ENCODE peak calls at places on chromosomes 4 and X, in four cellular contexts. One of them, this sample, is unnamed.
A peak's percentile ranks its signal among the peaks of the same experiment; 100 is the strongest.

GRCh38 chr4:138907174-138907573 is 108.4 kb upstream of the NOCT start:
- DNase-seq in GM23338: no peak
- DNase-seq in transverse colon: no peak
- DNase-seq in GM12892: no peak
- DNase-seq in this sample: no peak

GRCh38 chrX:39440734-39441305 is 639.6 kb downstream of the MID1IP1 start:
- DNase-seq in transverse colon: no peak
- DNase-seq in GM23338: no peak
- DNase-seq in GM12892: no peak
- DNase-seq in this sample: no peak

GRCh38 chr4:83114576-83114975 is at the start of gene PLAC8:
- DNase-seq in transverse colon: peak; percentile 73
- DNase-seq in GM12892: no peak
- DNase-seq in GM23338: peak; percentile 34
- DNase-seq in this sample: no peak

GRCh38 chrX:107851215-107851614 is 25.5 kb downstream of the MID2 start:
- DNase-seq in GM23338: no peak
- DNase-seq in transverse colon: no peak
- DNase-seq in GM12892: no peak
- DNase-seq in this sample: no peak

GRCh38 chr4:77153016-77153415 is 4.0 kb upstream of the CCNG2 start:
- DNase-seq in transverse colon: no peak
- DNase-seq in GM12892: no peak
- DNase-seq in GM23338: no peak
- DNase-seq in this sample: no peak

GRCh38 chrX:115889121-115889890 is 281.2 kb upstream of the AGTR2 start:
- DNase-seq in GM12892: no peak
- DNase-seq in GM23338: no peak
- DNase-seq in transverse colon: no peak
- DNase-seq in this sample: no peak

GRCh38 chr4:15202481-15202880 is 200.2 kb downstream of the CPEB2 start:
- DNase-seq in GM23338: no peak
- DNase-seq in transverse colon: no peak
- DNase-seq in GM12892: no peak
- DNase-seq in this sample: no peak

GRCh38 chr4:94208918-94209317 is 1.3 kb downstream of the SMARCAD1 start:
- DNase-seq in GM23338: no peak
- DNase-seq in GM12892: no peak
- DNase-seq in transverse colon: no peak
- DNase-seq in this sample: no peak

GRCh38 chrX:23802431-23802830 is 19.5 kb downstream of the SAT1 start:
- DNase-seq in transverse colon: peak; percentile 36
- DNase-seq in GM23338: no peak
- DNase-seq in GM12892: no peak
- DNase-seq in this sample: no peak

GRCh38 chr4:123599061-123599919 is 202.7 kb downstream of the SPRY1 start:
- DNase-seq in GM23338: no peak
- DNase-seq in GM12892: no peak
- DNase-seq in transverse colon: no peak
- DNase-seq in this sample: peak; percentile 49

GRCh38 chrX:12065251-12065650 is 73.0 kb upstream of the FRMPD4 start:
- DNase-seq in GM23338: peak; percentile 68
- DNase-seq in GM12892: no peak
- DNase-seq in transverse colon: no peak
- DNase-seq in this sample: no peak

GRCh38 chrX:15567886-15568616 is 32.7 kb downstream of the ACE2 start:
- DNase-seq in GM23338: peak; percentile 4
- DNase-seq in GM12892: no peak
- DNase-seq in transverse colon: no peak
- DNase-seq in this sample: no peak

GRCh38 chr4:157023941-157024340 is 52.0 kb upstream of the GLRB start:
- DNase-seq in GM12892: no peak
- DNase-seq in GM23338: no peak
- DNase-seq in transverse colon: no peak
- DNase-seq in this sample: no peak

GRCh38 chr4:7803992-7804758 is 135.5 kb downstream of the AFAP1 start:
- DNase-seq in GM23338: peak; percentile 93
- DNase-seq in GM12892: peak; percentile 73
- DNase-seq in transverse colon: peak; percentile 88
- DNase-seq in this sample: peak; percentile 65

GRCh38 chr4:163590609-163591264 is 96.2 kb downstream of the TMA16 start:
- DNase-seq in GM23338: no peak
- DNase-seq in GM12892: no peak
- DNase-seq in transverse colon: no peak
- DNase-seq in this sample: no peak

GRCh38 chr4:932713-933070 is 432 bp downstream of the TMEM175 start:
- DNase-seq in GM23338: no peak
- DNase-seq in GM12892: no peak
- DNase-seq in transverse colon: no peak
- DNase-seq in this sample: no peak

GRCh38 chr4:8940792-8941491 is 69.3 kb upstream of the HMX1 start:
- DNase-seq in transverse colon: no peak
- DNase-seq in GM23338: peak; percentile 73
- DNase-seq in GM12892: no peak
- DNase-seq in this sample: no peak

GRCh38 chr4:21790437-21791029 is 158.0 kb downstream of the KCNIP4 start:
- DNase-seq in transverse colon: no peak
- DNase-seq in GM23338: peak; percentile 46
- DNase-seq in GM12892: no peak
- DNase-seq in this sample: no peak

GRCh38 chrX:42220722-42221121 is 297.4 kb upstream of the CASK start:
- DNase-seq in GM23338: no peak
- DNase-seq in GM12892: no peak
- DNase-seq in transverse colon: no peak
- DNase-seq in this sample: no peak

GRCh38 chr4:118927976-118928375 is 39.3 kb downstream of the SYNPO2 start:
- DNase-seq in GM23338: no peak
- DNase-seq in transverse colon: peak; percentile 46
- DNase-seq in GM12892: no peak
- DNase-seq in this sample: no peak

GRCh38 chrX:45513042-45513441 is 312.4 kb upstream of the DIPK2B start:
- DNase-seq in GM23338: no peak
- DNase-seq in GM12892: no peak
- DNase-seq in transverse colon: no peak
- DNase-seq in this sample: no peak

GRCh38 chrX:45518552-45518951 is 317.9 kb upstream of the DIPK2B start:
- DNase-seq in transverse colon: no peak
- DNase-seq in GM12892: no peak
- DNase-seq in GM23338: no peak
- DNase-seq in this sample: no peak

GRCh38 chrX:45517090-45517973 is 316.7 kb upstream of the DIPK2B start:
- DNase-seq in transverse colon: no peak
- DNase-seq in GM12892: no peak
- DNase-seq in GM23338: peak; percentile 33
- DNase-seq in this sample: no peak

GRCh38 chrX:45515262-45516215 is 314.9 kb upstream of the DIPK2B start:
- DNase-seq in GM23338: peak; percentile 44
- DNase-seq in GM12892: no peak
- DNase-seq in transverse colon: peak; percentile 43
- DNase-seq in this sample: peak; percentile 81
- TF ChIP-seq POLR2AphosphoS5 in GM23338: no peak
- TF ChIP-seq POLR2AphosphoS5 in GM12892: no peak
- TF ChIP-seq POLR2AphosphoS5 in transverse colon: peak; percentile 79
- TF ChIP-seq POLR2AphosphoS5 in this sample: peak; percentile 79

GRCh38 chr4:13918110-13918509 is 290.6 kb upstream of the BOD1L1 start:
- DNase-seq in GM12892: no peak
- DNase-seq in GM23338: no peak
- DNase-seq in transverse colon: peak; percentile 22
- DNase-seq in this sample: no peak
- TF ChIP-seq POLR2AphosphoS5 in GM12892: no peak
- TF ChIP-seq POLR2AphosphoS5 in GM23338: no peak
- TF ChIP-seq POLR2AphosphoS5 in transverse colon: no peak
- TF ChIP-seq POLR2AphosphoS5 in this sample: no peak

GRCh38 chr4:101806914-101807313 is 16.4 kb downstream of the BANK1 start:
- DNase-seq in transverse colon: no peak
- DNase-seq in GM23338: no peak
- DNase-seq in GM12892: no peak
- DNase-seq in this sample: no peak

GRCh38 chr4:101807351-101807750 is 16.8 kb downstream of the BANK1 start:
- DNase-seq in GM12892: no peak
- DNase-seq in GM23338: no peak
- DNase-seq in transverse colon: no peak
- DNase-seq in this sample: no peak

DNA sequence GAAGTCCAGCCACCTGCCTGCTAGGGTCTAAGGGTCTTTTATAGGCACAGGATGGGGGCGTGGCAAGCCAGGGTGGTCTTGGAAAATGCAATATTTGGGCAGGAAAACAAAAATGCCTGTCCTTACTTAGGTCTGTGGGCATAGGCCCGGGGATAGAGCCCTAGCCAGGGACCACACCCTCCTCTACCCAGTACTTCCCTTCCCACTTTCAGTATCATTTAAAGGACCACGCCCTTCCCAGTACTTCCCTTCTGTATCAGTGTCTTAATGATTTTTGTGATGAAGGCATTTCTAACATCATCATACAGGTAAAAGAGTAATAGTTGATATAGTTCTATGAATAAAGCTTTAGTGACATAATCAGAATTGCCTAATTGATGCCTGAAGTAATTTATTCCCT is 11.4 kb downstream of the BANK1 start:
- DNase-seq in GM12892: no peak
- DNase-seq in transverse colon: no peak
- DNase-seq in GM23338: no peak
- DNase-seq in this sample: no peak
- TF ChIP-seq POLR2AphosphoS5 in GM12892: no peak
- TF ChIP-seq POLR2AphosphoS5 in transverse colon: no peak
- TF ChIP-seq POLR2AphosphoS5 in GM23338: no peak
- TF ChIP-seq POLR2AphosphoS5 in this sample: no peak

GRCh38 chr4:37671072-37671471 is 15.1 kb downstream of the RELL1 start:
- DNase-seq in GM23338: no peak
- DNase-seq in transverse colon: no peak
- DNase-seq in GM12892: no peak
- DNase-seq in this sample: no peak

GRCh38 chr4:37673523-37674192 is 12.5 kb downstream of the RELL1 start:
- DNase-seq in GM12892: no peak
- DNase-seq in GM23338: no peak
- DNase-seq in transverse colon: no peak
- DNase-seq in this sample: no peak

GRCh38 chr4:37666625-37667071 is 19.5 kb downstream of the RELL1 start:
- DNase-seq in transverse colon: peak; percentile 50
- DNase-seq in GM12892: no peak
- DNase-seq in GM23338: peak; percentile 22
- DNase-seq in this sample: peak; percentile 27

GRCh38 chr4:37667197-37668100 is 18.7 kb downstream of the RELL1 start:
- DNase-seq in GM12892: no peak
- DNase-seq in transverse colon: no peak
- DNase-seq in GM23338: no peak
- DNase-seq in this sample: no peak

DNA sequence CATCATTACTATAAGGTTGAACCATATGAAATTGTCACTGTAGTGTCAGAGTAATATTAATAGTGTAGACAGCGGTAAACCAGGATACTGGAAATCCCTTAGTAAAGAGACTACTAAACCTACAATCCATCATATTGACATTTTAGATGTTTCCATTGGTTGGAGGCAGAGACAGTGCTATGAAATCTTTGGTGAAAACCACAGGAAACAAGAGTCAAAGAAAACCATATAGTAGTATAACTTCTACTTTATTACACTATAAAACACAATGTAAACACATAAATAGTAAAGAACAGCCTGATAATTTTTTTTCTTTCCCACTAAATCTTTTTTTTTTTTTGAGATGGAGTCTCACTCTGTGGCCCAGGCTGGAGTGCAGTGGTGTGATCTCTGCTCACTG is 15.9 kb downstream of the RELL1 start:
- DNase-seq in GM23338: no peak
- DNase-seq in GM12892: no peak
- DNase-seq in transverse colon: no peak
- DNase-seq in this sample: no peak
- TF ChIP-seq POLR2AphosphoS5 in GM23338: no peak
- TF ChIP-seq POLR2AphosphoS5 in GM12892: no peak
- TF ChIP-seq POLR2AphosphoS5 in transverse colon: no peak
- TF ChIP-seq POLR2AphosphoS5 in this sample: no peak

DNA sequence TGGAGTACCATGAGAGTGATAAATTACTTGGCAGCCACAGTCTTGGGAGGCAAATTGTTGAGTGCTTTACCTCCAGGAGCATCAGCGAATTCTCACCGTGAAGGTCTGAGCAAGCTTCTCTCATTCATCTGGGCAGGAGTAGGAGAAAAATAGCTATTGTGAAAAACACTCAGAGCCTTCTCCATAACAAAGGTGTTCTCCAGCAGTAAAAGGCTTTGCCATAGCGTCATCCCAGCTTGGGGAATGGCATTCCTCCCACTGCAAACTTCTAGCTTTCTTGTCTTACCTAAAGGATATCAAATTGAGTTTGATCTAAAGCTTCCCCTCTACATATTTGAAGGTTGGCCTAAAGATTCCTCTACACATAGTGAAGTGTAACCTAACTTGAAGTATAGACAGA is 29.8 kb upstream of the MAGEA11 start:
- DNase-seq in GM12892: no peak
- DNase-seq in GM23338: peak; percentile 64
- DNase-seq in transverse colon: no peak
- DNase-seq in this sample: no peak
- TF ChIP-seq POLR2AphosphoS5 in GM12892: no peak
- TF ChIP-seq POLR2AphosphoS5 in GM23338: no peak
- TF ChIP-seq POLR2AphosphoS5 in transverse colon: no peak
- TF ChIP-seq POLR2AphosphoS5 in this sample: no peak

DNA sequence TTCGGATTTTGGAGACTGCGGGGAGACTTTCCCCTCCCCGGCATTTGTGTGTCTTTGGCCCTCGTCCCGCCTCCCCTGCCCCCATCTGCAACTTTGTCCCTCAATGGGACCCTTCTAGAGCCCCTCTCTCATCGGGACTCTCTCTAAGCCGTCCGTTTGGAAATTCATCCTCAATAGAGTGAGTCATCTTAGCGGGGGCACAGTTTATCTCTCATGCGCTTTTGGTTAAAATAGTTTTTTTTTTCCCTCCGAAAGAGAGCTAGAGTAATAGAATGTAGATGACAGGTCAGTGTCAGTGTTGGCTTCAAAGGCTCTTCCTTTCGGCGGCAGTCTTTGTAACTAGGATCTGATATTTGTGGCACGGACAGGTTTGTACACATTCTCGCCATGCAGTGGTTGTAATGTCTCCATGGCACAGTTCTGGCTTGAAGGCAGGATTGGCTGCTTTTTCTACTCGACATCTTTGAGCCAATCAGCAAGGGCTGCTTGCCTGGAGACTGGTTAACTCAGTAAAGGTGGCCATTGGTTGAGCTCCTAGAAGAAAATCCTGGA is 966 bp downstream of the N4BP2 start:
- DNase-seq in transverse colon: peak; percentile 85
- DNase-seq in GM23338: peak; percentile 87
- DNase-seq in GM12892: peak; percentile 68
- DNase-seq in this sample: peak; percentile 62
- TF ChIP-seq POLR2AphosphoS5 in transverse colon: peak; percentile 82
- TF ChIP-seq POLR2AphosphoS5 in GM23338: peak; percentile 66
- TF ChIP-seq POLR2AphosphoS5 in GM12892: no peak
- TF ChIP-seq POLR2AphosphoS5 in this sample: peak; percentile 81

This sample was measured in HL-60.